ENCODE peak calls at places on chromosomes 1 and 21, in seven cellular contexts. One of them, this sample, is unnamed.
A peak's percentile ranks its signal among the peaks of the same experiment; 100 is the strongest.

GRCh38 chr1:228154685-228155571 is 5.2 kb downstream of the GJC2 start:
- DNase-seq in CD8-positive, alpha-beta memory T cell: no peak
- DNase-seq in CD4-positive, CD25-positive, alpha-beta regulatory T cell: no peak
- DNase-seq in ovary: peak; percentile 16
- DNase-seq in tibial artery: peak; percentile 58
- DNase-seq in astrocyte: no peak
- DNase-seq in keratinocyte: peak; percentile 80
- DNase-seq in this sample: no peak

GRCh38 chr1:152148991-152149390 is 10.0 kb downstream of the RPTN start:
- DNase-seq in CD8-positive, alpha-beta memory T cell: no peak
- DNase-seq in CD4-positive, CD25-positive, alpha-beta regulatory T cell: no peak
- DNase-seq in ovary: no peak
- DNase-seq in tibial artery: no peak
- DNase-seq in astrocyte: peak; percentile 32
- DNase-seq in keratinocyte: no peak
- DNase-seq in this sample: no peak

GRCh38 chr1:6260961-6261614 is at the start of gene GPR153:
- DNase-seq in CD8-positive, alpha-beta memory T cell: peak; percentile 24
- DNase-seq in CD4-positive, CD25-positive, alpha-beta regulatory T cell: no peak
- DNase-seq in ovary: peak; percentile 61
- DNase-seq in tibial artery: no peak
- DNase-seq in astrocyte: no peak
- DNase-seq in keratinocyte: no peak
- DNase-seq in this sample: no peak

GRCh38 chr1:204453141-204453772 is 41.3 kb downstream of the PIK3C2B start:
- DNase-seq in CD8-positive, alpha-beta memory T cell: peak; percentile 79
- DNase-seq in CD4-positive, CD25-positive, alpha-beta regulatory T cell: peak; percentile 76
- DNase-seq in ovary: no peak
- DNase-seq in tibial artery: no peak
- DNase-seq in astrocyte: no peak
- DNase-seq in keratinocyte: no peak
- DNase-seq in this sample: peak; percentile 93

GRCh38 chr21:17513214-17514123 is 626 bp downstream of the CXADR start:
- DNase-seq in CD8-positive, alpha-beta memory T cell: peak; percentile 27
- DNase-seq in CD4-positive, CD25-positive, alpha-beta regulatory T cell: peak; percentile 20
- DNase-seq in ovary: no peak
- DNase-seq in tibial artery: no peak
- DNase-seq in astrocyte: peak; percentile 50
- DNase-seq in keratinocyte: no peak
- DNase-seq in this sample: peak; percentile 32

GRCh38 chr1:33494929-33495328 is 22.5 kb downstream of the ZSCAN20 start:
- DNase-seq in CD8-positive, alpha-beta memory T cell: no peak
- DNase-seq in CD4-positive, CD25-positive, alpha-beta regulatory T cell: no peak
- DNase-seq in ovary: no peak
- DNase-seq in tibial artery: no peak
- DNase-seq in astrocyte: no peak
- DNase-seq in keratinocyte: no peak
- DNase-seq in this sample: no peak

GRCh38 chr1:11629626-11630025 is 24.6 kb downstream of the FBXO2 start:
- DNase-seq in CD8-positive, alpha-beta memory T cell: no peak
- DNase-seq in CD4-positive, CD25-positive, alpha-beta regulatory T cell: no peak
- DNase-seq in ovary: no peak
- DNase-seq in tibial artery: no peak
- DNase-seq in astrocyte: no peak
- DNase-seq in keratinocyte: no peak
- DNase-seq in this sample: no peak

GRCh38 chr1:110187139-110187890 is 22.8 kb upstream of the KCNC4 start:
- DNase-seq in CD8-positive, alpha-beta memory T cell: no peak
- DNase-seq in CD4-positive, CD25-positive, alpha-beta regulatory T cell: no peak
- DNase-seq in ovary: no peak
- DNase-seq in tibial artery: peak; percentile 86
- DNase-seq in astrocyte: no peak
- DNase-seq in keratinocyte: no peak
- DNase-seq in this sample: no peak

GRCh38 chr1:17437260-17438175 is 2.0 kb downstream of the RCC2 start:
- DNase-seq in CD8-positive, alpha-beta memory T cell: peak; percentile 64
- DNase-seq in CD4-positive, CD25-positive, alpha-beta regulatory T cell: peak; percentile 44
- DNase-seq in ovary: peak; percentile 62
- DNase-seq in tibial artery: peak; percentile 70
- DNase-seq in astrocyte: no peak
- DNase-seq in keratinocyte: no peak
- DNase-seq in this sample: peak; percentile 55

DNA sequence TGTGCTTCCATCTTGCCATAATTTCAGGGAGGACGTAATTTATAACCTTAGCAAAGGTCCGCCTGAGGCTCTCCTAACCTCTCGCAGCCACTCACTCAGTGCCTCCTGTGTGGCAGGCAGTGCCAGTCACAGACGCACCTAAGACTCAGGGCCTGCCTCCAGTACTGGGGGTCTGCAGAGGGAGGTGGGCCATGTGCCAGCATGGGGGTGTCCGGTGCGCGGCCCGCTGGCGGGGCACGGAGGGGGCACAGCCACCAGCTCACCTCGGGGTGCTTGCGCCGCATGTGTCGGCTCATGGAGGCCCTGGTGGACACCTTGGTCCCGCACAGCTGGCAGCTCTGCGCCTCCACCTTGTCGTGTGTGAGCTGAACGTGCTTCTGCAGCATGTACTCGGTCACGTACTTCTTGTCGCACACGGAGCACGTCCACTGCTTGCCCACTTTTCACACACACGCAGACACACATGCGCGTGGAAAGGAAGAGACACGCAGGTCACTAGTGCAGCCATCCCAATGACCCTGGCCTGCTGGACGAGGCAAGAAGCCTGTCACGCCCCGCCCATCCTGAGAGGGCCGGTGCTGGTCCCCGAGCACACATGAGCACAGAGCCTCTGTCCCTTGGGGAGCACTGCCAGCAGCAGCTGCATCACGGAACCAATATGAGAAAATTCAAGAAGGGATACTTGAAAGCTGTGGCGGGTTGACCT is 43.2 kb upstream of the RIPK4 start:
- DNase-seq in CD8-positive, alpha-beta memory T cell: no peak
- DNase-seq in CD4-positive, CD25-positive, alpha-beta regulatory T cell: no peak
- DNase-seq in ovary: no peak
- DNase-seq in tibial artery: no peak
- DNase-seq in astrocyte: no peak
- DNase-seq in keratinocyte: no peak
- DNase-seq in this sample: no peak
- H3K36me3 ChIP-seq in CD8-positive, alpha-beta memory T cell: peaks cover 6% of the 10 kb centered on the region
- H3K36me3 ChIP-seq in CD4-positive, CD25-positive, alpha-beta regulatory T cell: peaks cover 25% of the 10 kb centered on the region
- H3K36me3 ChIP-seq in ovary: no peaks in the 10 kb centered on the region
- H3K36me3 ChIP-seq in tibial artery: peaks cover 37% of the 10 kb centered on the region
- H3K36me3 ChIP-seq in astrocyte: peaks cover 3% of the 10 kb centered on the region
- H3K36me3 ChIP-seq in keratinocyte: peaks cover 6% of the 10 kb centered on the region
- H3K36me3 ChIP-seq in this sample: peaks cover 16% of the 10 kb centered on the region

GRCh38 chr21:43645987-43646386 is 13.3 kb downstream of the HSF2BP start:
- DNase-seq in CD8-positive, alpha-beta memory T cell: no peak
- DNase-seq in CD4-positive, CD25-positive, alpha-beta regulatory T cell: no peak
- DNase-seq in ovary: no peak
- DNase-seq in tibial artery: no peak
- DNase-seq in astrocyte: no peak
- DNase-seq in keratinocyte: no peak
- DNase-seq in this sample: no peak
- H3K4me3 ChIP-seq in CD8-positive, alpha-beta memory T cell: no peak overlapping the region
- H3K4me3 ChIP-seq in CD4-positive, CD25-positive, alpha-beta regulatory T cell: no peak overlapping the region
- H3K4me3 ChIP-seq in ovary: no peak overlapping the region
- H3K4me3 ChIP-seq in tibial artery: no peak overlapping the region
- H3K4me3 ChIP-seq in astrocyte: no peak overlapping the region
- H3K4me3 ChIP-seq in keratinocyte: no peak overlapping the region
- H3K4me3 ChIP-seq in this sample: no peak overlapping the region

GRCh38 chr1:241627453-241628329 is 12.5 kb downstream of the CHML start:
- DNase-seq in CD8-positive, alpha-beta memory T cell: peak; percentile 70
- DNase-seq in CD4-positive, CD25-positive, alpha-beta regulatory T cell: peak; percentile 68
- DNase-seq in ovary: no peak
- DNase-seq in tibial artery: no peak
- DNase-seq in astrocyte: peak; percentile 75
- DNase-seq in keratinocyte: peak; percentile 57
- DNase-seq in this sample: peak; percentile 55

GRCh38 chr1:241631674-241632073 is 8.5 kb downstream of the CHML start:
- DNase-seq in CD8-positive, alpha-beta memory T cell: peak; percentile 18
- DNase-seq in CD4-positive, CD25-positive, alpha-beta regulatory T cell: no peak
- DNase-seq in ovary: no peak
- DNase-seq in tibial artery: no peak
- DNase-seq in astrocyte: no peak
- DNase-seq in keratinocyte: no peak
- DNase-seq in this sample: no peak

GRCh38 chr1:241630476-241630875 is 9.7 kb downstream of the CHML start:
- DNase-seq in CD8-positive, alpha-beta memory T cell: no peak
- DNase-seq in CD4-positive, CD25-positive, alpha-beta regulatory T cell: no peak
- DNase-seq in ovary: no peak
- DNase-seq in tibial artery: no peak
- DNase-seq in astrocyte: no peak
- DNase-seq in keratinocyte: no peak
- DNase-seq in this sample: no peak

GRCh38 chr1:241630899-241631298 is 9.3 kb downstream of the CHML start:
- DNase-seq in CD8-positive, alpha-beta memory T cell: no peak
- DNase-seq in CD4-positive, CD25-positive, alpha-beta regulatory T cell: no peak
- DNase-seq in ovary: no peak
- DNase-seq in tibial artery: no peak
- DNase-seq in astrocyte: no peak
- DNase-seq in keratinocyte: no peak
- DNase-seq in this sample: no peak

GRCh38 chr1:241630005-241630404 is 10.2 kb downstream of the CHML start:
- DNase-seq in CD8-positive, alpha-beta memory T cell: no peak
- DNase-seq in CD4-positive, CD25-positive, alpha-beta regulatory T cell: no peak
- DNase-seq in ovary: no peak
- DNase-seq in tibial artery: no peak
- DNase-seq in astrocyte: no peak
- DNase-seq in keratinocyte: no peak
- DNase-seq in this sample: no peak
- H3K36me3 ChIP-seq in CD8-positive, alpha-beta memory T cell: no peaks in the 10 kb centered on the region
- H3K36me3 ChIP-seq in CD4-positive, CD25-positive, alpha-beta regulatory T cell: peaks cover 5% of the 10 kb centered on the region
- H3K36me3 ChIP-seq in ovary: no peaks in the 10 kb centered on the region
- H3K36me3 ChIP-seq in tibial artery: no peaks in the 10 kb centered on the region
- H3K36me3 ChIP-seq in astrocyte: peaks cover 7% of the 10 kb centered on the region
- H3K36me3 ChIP-seq in keratinocyte: peaks cover 8% of the 10 kb centered on the region
- H3K36me3 ChIP-seq in this sample: no peaks in the 10 kb centered on the region

DNA sequence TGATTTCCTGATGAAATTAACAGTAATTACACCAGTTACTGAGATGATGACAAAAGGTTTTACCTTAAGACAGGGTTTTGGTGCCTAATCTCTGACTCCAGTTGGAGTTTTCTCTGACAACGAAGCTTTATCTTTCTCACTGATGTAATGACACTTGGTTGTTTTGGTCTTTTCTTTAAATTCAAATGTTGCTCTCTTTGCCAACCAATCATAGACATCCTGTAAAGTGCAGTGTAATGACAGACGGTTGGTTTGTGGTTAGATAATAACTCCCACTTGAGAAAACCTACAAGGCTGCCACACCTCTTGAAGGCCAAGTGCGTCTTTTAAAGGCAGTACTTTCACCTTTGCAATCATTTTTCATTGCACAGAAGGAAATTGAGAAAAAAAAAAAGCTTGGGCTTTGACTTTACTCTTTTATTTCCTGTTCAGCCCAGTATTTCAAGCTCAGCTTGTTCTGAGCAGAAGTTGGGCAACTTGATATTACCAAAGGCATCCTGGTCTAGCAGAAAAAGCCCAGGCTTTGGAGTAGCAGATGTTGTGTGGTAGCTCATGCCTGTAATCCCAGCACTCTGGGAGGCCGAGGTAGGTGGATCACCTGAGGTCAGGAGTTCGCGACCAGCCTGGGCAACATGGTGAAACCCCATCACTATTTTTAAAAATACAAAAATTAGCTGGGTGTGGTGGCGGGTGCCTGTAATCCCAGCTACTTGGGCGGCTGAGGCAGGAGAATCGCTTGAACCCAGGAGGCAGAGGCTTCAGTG is 14.9 kb downstream of the PDIK1L start:
- DNase-seq in CD8-positive, alpha-beta memory T cell: peak; percentile 90
- DNase-seq in CD4-positive, CD25-positive, alpha-beta regulatory T cell: peak; percentile 92
- DNase-seq in ovary: no peak
- DNase-seq in tibial artery: no peak
- DNase-seq in astrocyte: peak; percentile 60
- DNase-seq in keratinocyte: no peak
- DNase-seq in this sample: peak; percentile 90
- H3K4me3 ChIP-seq in CD8-positive, alpha-beta memory T cell: peak overlapping the region; percentile 38
- H3K4me3 ChIP-seq in CD4-positive, CD25-positive, alpha-beta regulatory T cell: peak overlapping the region; percentile 77
- H3K4me3 ChIP-seq in ovary: no peak overlapping the region
- H3K4me3 ChIP-seq in tibial artery: no peak overlapping the region
- H3K4me3 ChIP-seq in astrocyte: no peak overlapping the region
- H3K4me3 ChIP-seq in keratinocyte: peak overlapping the region; percentile 36
- H3K4me3 ChIP-seq in this sample: peak overlapping the region; percentile 47